ENCODE peak calls at places on chromosomes 6 and 20, in six cellular contexts. G is caudate nucleus; H is LoVo; D is A172; I is activated CD8-positive, alpha-beta memory T cell treated with anti-CD3 and anti-CD28 coated beads for 4 hours; M is MCF 10A. Y is an unnamed sample.
A peak's percentile ranks its signal among the peaks of the same experiment; 100 is the strongest.

GRCh38 chr20:38724603-38725457 is 544 bp downstream of the SLC32A1 start:
- DNase-seq in I (no peak), H (no peak), M (no peak), D (no peak), G (no peak), Y (no peak)

GRCh38 chr6:29970711-29971110 is 28.4 kb downstream of the HLA-A start:
- DNase-seq in H (no peak), G (no peak), M (no peak), D (no peak), I (no peak), Y (no peak)

GRCh38 chr20:14715400-14715799 is 378.0 kb upstream of the FLRT3 start:
- DNase-seq in M (no peak), D (no peak), H (no peak), I (no peak), G (no peak), Y (no peak)

GRCh38 chr20:49230575-49231211 is 11.5 kb downstream of the DDX27 start:
- DNase-seq in H (no peak), M (no peak), I (no peak), G (no peak), D (no peak), Y (no peak)

GRCh38 chr20:51525241-51526104 is 17.0 kb downstream of the NFATC2 start:
- DNase-seq in M (no peak), G (peak; percentile 69), D (no peak), H (no peak), I (peak; percentile 44), Y (peak; percentile 16)

GRCh38 chr6:128336436-128337095 is 183.8 kb downstream of the PTPRK start:
- DNase-seq in M (no peak), H (peak; percentile 2), D (no peak), G (no peak), I (no peak), Y (no peak)

GRCh38 chr6:56891754-56892153 is 63.2 kb upstream of the BEND6 start:
- DNase-seq in G (no peak), D (no peak), H (no peak), M (peak; percentile 25), I (no peak), Y (no peak)

GRCh38 chr6:155234167-155234566 is 29.6 kb upstream of the CLDN20 start:
- DNase-seq in H (no peak), I (no peak), D (no peak), G (no peak), M (no peak), Y (no peak)

GRCh38 chr6:133890941-133891813 is 2.3 kb downstream of the TCF21 start:
- DNase-seq in M (peak; percentile 20), D (peak; percentile 19), G (no peak), I (no peak), H (peak; percentile 25), Y (no peak)

GRCh38 chr20:22312744-22313346 is 271.5 kb downstream of the FOXA2 start:
- DNase-seq in D (peak; percentile 55), I (no peak), G (no peak), M (peak; percentile 62), H (peak; percentile 48), Y (no peak)

GRCh38 chr6:137894779-137895385 is 27.8 kb downstream of the TNFAIP3 start:
- DNase-seq in H (no peak), M (no peak), D (no peak), G (no peak), I (no peak), Y (no peak)

GRCh38 chr6:17886891-17887290 is 100.5 kb downstream of the KIF13A start:
- DNase-seq in I (no peak), M (peak; percentile 35), H (no peak), G (no peak), D (no peak), Y (no peak)

GRCh38 chr6:41878246-41878645 is 16.9 kb downstream of the USP49 start:
- DNase-seq in I (no peak), G (no peak), H (no peak), D (peak; percentile 42), M (peak; percentile 2), Y (no peak)

GRCh38 chr6:104954091-104954797 is 2.7 kb upstream of the LIN28B start:
- DNase-seq in M (no peak), I (no peak), H (no peak), D (no peak), G (no peak), Y (no peak)

GRCh38 chr6:131182991-131183425 is 47.7 kb downstream of the AKAP7 start:
- DNase-seq in M (peak; percentile 5), G (no peak), D (no peak), H (no peak), I (no peak), Y (no peak)

GRCh38 chr20:62014889-62015375 is 50.7 kb downstream of the TAF4 start:
- DNase-seq in H (no peak), M (no peak), D (no peak), G (no peak), I (no peak), Y (no peak)

GRCh38 chr20:26163890-26164289 is 467.2 kb upstream of the ZNF337 start:
- DNase-seq in M (peak; percentile 36), I (no peak), D (peak; percentile 93), G (no peak), H (no peak), Y (no peak)

GRCh38 chr20:19205999-19206398 is 6.4 kb upstream of the SLC24A3 start:
- DNase-seq in M (peak; percentile 69), D (peak; percentile 31), I (peak; percentile 29), G (no peak), H (peak; percentile 43), Y (peak; percentile 28)